ENCODE peak calls at places on chromosome 18, in seven cellular contexts. One of them, this sample, is unnamed.
A peak's percentile ranks its signal among the peaks of the same experiment; 100 is the strongest.

GRCh38 chr18:59085797-59086196 is 53.9 kb upstream of the SEC11C start:
- DNase-seq in body of pancreas: no peak
- DNase-seq in HCT116: no peak
- DNase-seq in Peyer's patch: no peak
- DNase-seq in spleen: no peak
- DNase-seq in adrenal gland: no peak
- DNase-seq in A549: no peak
- DNase-seq in this sample: no peak

GRCh38 chr18:26322892-26323653 is 96.8 kb downstream of the TAF4B start:
- DNase-seq in body of pancreas: no peak
- DNase-seq in HCT116: no peak
- DNase-seq in Peyer's patch: no peak
- DNase-seq in spleen: no peak
- DNase-seq in adrenal gland: no peak
- DNase-seq in A549: no peak
- DNase-seq in this sample: no peak

GRCh38 chr18:11960743-11961380 is 20.4 kb upstream of the IMPA2 start:
- DNase-seq in body of pancreas: no peak
- DNase-seq in HCT116: no peak
- DNase-seq in Peyer's patch: no peak
- DNase-seq in spleen: no peak
- DNase-seq in adrenal gland: no peak
- DNase-seq in A549: no peak
- DNase-seq in this sample: no peak

GRCh38 chr18:63022429-63023022 is 297.0 kb downstream of the BCL2 start:
- DNase-seq in body of pancreas: no peak
- DNase-seq in HCT116: no peak
- DNase-seq in Peyer's patch: no peak
- DNase-seq in spleen: no peak
- DNase-seq in adrenal gland: no peak
- DNase-seq in A549: no peak
- DNase-seq in this sample: no peak

GRCh38 chr18:48827321-48828200 is 123.2 kb downstream of the SMAD7 start:
- DNase-seq in body of pancreas: no peak
- DNase-seq in HCT116: no peak
- DNase-seq in Peyer's patch: no peak
- DNase-seq in spleen: peak; percentile 55
- DNase-seq in adrenal gland: peak; percentile 13
- DNase-seq in A549: no peak
- DNase-seq in this sample: peak; percentile 1

GRCh38 chr18:79554321-79554720 is 125.3 kb upstream of the CTDP1 start:
- DNase-seq in body of pancreas: no peak
- DNase-seq in HCT116: no peak
- DNase-seq in Peyer's patch: peak; percentile 25
- DNase-seq in spleen: no peak
- DNase-seq in adrenal gland: no peak
- DNase-seq in A549: no peak
- DNase-seq in this sample: no peak

GRCh38 chr18:48928787-48929186 is 22.0 kb downstream of the SMAD7 start:
- DNase-seq in body of pancreas: peak; percentile 75
- DNase-seq in HCT116: no peak
- DNase-seq in Peyer's patch: peak; percentile 73
- DNase-seq in spleen: peak; percentile 96
- DNase-seq in adrenal gland: peak; percentile 40
- DNase-seq in A549: no peak
- DNase-seq in this sample: no peak

GRCh38 chr18:78890388-78890787 is 89.2 kb upstream of the SALL3 start:
- DNase-seq in body of pancreas: no peak
- DNase-seq in HCT116: no peak
- DNase-seq in Peyer's patch: no peak
- DNase-seq in spleen: no peak
- DNase-seq in adrenal gland: no peak
- DNase-seq in A549: no peak
- DNase-seq in this sample: no peak

GRCh38 chr18:62539284-62540168 is 16.7 kb downstream of the ZCCHC2 start:
- DNase-seq in body of pancreas: no peak
- DNase-seq in HCT116: no peak
- DNase-seq in Peyer's patch: no peak
- DNase-seq in spleen: no peak
- DNase-seq in adrenal gland: no peak
- DNase-seq in A549: no peak
- DNase-seq in this sample: no peak

GRCh38 chr18:58484989-58485962 is 143.6 kb downstream of the ALPK2 start:
- DNase-seq in body of pancreas: no peak
- DNase-seq in HCT116: no peak
- DNase-seq in Peyer's patch: no peak
- DNase-seq in spleen: no peak
- DNase-seq in adrenal gland: no peak
- DNase-seq in A549: no peak
- DNase-seq in this sample: no peak

GRCh38 chr18:67285583-67285982 is 230.9 kb downstream of the DSEL start:
- DNase-seq in body of pancreas: no peak
- DNase-seq in HCT116: no peak
- DNase-seq in Peyer's patch: no peak
- DNase-seq in spleen: no peak
- DNase-seq in adrenal gland: no peak
- DNase-seq in A549: no peak
- DNase-seq in this sample: no peak

GRCh38 chr18:48637081-48637990 is 98.5 kb downstream of the CTIF start:
- DNase-seq in body of pancreas: no peak
- DNase-seq in HCT116: no peak
- DNase-seq in Peyer's patch: no peak
- DNase-seq in spleen: no peak
- DNase-seq in adrenal gland: no peak
- DNase-seq in A549: no peak
- DNase-seq in this sample: no peak

GRCh38 chr18:24086082-24086481 is 52.8 kb upstream of the CABYR start:
- DNase-seq in body of pancreas: no peak
- DNase-seq in HCT116: no peak
- DNase-seq in Peyer's patch: no peak
- DNase-seq in spleen: no peak
- DNase-seq in adrenal gland: no peak
- DNase-seq in A549: no peak
- DNase-seq in this sample: no peak

GRCh38 chr18:78716022-78716421 is 263.6 kb upstream of the SALL3 start:
- DNase-seq in body of pancreas: no peak
- DNase-seq in HCT116: no peak
- DNase-seq in Peyer's patch: no peak
- DNase-seq in spleen: peak; percentile 31
- DNase-seq in adrenal gland: no peak
- DNase-seq in A549: no peak
- DNase-seq in this sample: no peak

GRCh38 chr18:12015697-12016062 is 34.4 kb downstream of the IMPA2 start:
- DNase-seq in body of pancreas: peak; percentile 91
- DNase-seq in HCT116: no peak
- DNase-seq in Peyer's patch: peak; percentile 79
- DNase-seq in spleen: peak; percentile 63
- DNase-seq in adrenal gland: no peak
- DNase-seq in A549: no peak
- DNase-seq in this sample: peak; percentile 76

GRCh38 chr18:42052137-42052708 is 97.2 kb downstream of the PIK3C3 start:
- DNase-seq in body of pancreas: no peak
- DNase-seq in HCT116: no peak
- DNase-seq in Peyer's patch: no peak
- DNase-seq in spleen: no peak
- DNase-seq in adrenal gland: no peak
- DNase-seq in A549: no peak
- DNase-seq in this sample: no peak

GRCh38 chr18:57951110-57951796 is 92.8 kb upstream of the NEDD4L start:
- DNase-seq in body of pancreas: no peak
- DNase-seq in HCT116: no peak
- DNase-seq in Peyer's patch: no peak
- DNase-seq in spleen: no peak
- DNase-seq in adrenal gland: no peak
- DNase-seq in A549: no peak
- DNase-seq in this sample: no peak

GRCh38 chr18:59267511-59268126 is 5.6 kb downstream of the RAX start:
- DNase-seq in body of pancreas: no peak
- DNase-seq in HCT116: no peak
- DNase-seq in Peyer's patch: no peak
- DNase-seq in spleen: peak; percentile 41
- DNase-seq in adrenal gland: no peak
- DNase-seq in A549: peak; percentile 22
- DNase-seq in this sample: no peak

GRCh38 chr18:53422896-53423295 is 801.6 kb downstream of the MBD2 start:
- DNase-seq in body of pancreas: no peak
- DNase-seq in HCT116: no peak
- DNase-seq in Peyer's patch: no peak
- DNase-seq in spleen: no peak
- DNase-seq in adrenal gland: no peak
- DNase-seq in A549: no peak
- DNase-seq in this sample: no peak

GRCh38 chr18:45753251-45753650 is 29.3 kb downstream of the SLC14A1 start:
- DNase-seq in body of pancreas: no peak
- DNase-seq in HCT116: no peak
- DNase-seq in Peyer's patch: no peak
- DNase-seq in spleen: no peak
- DNase-seq in adrenal gland: no peak
- DNase-seq in A549: no peak
- DNase-seq in this sample: no peak

GRCh38 chr18:31606265-31606664 is 14.6 kb downstream of the TTR start:
- DNase-seq in body of pancreas: no peak
- DNase-seq in HCT116: no peak
- DNase-seq in Peyer's patch: no peak
- DNase-seq in spleen: no peak
- DNase-seq in adrenal gland: no peak
- DNase-seq in A549: no peak
- DNase-seq in this sample: no peak

GRCh38 chr18:3480827-3481226 is 30.9 kb downstream of the TGIF1 start:
- DNase-seq in body of pancreas: no peak
- DNase-seq in HCT116: no peak
- DNase-seq in Peyer's patch: no peak
- DNase-seq in spleen: no peak
- DNase-seq in adrenal gland: no peak
- DNase-seq in A549: no peak
- DNase-seq in this sample: no peak

GRCh38 chr18:42915240-42915791 is 200.2 kb downstream of the RIT2 start:
- DNase-seq in body of pancreas: no peak
- DNase-seq in HCT116: no peak
- DNase-seq in Peyer's patch: no peak
- DNase-seq in spleen: no peak
- DNase-seq in adrenal gland: no peak
- DNase-seq in A549: no peak
- DNase-seq in this sample: no peak

DNA sequence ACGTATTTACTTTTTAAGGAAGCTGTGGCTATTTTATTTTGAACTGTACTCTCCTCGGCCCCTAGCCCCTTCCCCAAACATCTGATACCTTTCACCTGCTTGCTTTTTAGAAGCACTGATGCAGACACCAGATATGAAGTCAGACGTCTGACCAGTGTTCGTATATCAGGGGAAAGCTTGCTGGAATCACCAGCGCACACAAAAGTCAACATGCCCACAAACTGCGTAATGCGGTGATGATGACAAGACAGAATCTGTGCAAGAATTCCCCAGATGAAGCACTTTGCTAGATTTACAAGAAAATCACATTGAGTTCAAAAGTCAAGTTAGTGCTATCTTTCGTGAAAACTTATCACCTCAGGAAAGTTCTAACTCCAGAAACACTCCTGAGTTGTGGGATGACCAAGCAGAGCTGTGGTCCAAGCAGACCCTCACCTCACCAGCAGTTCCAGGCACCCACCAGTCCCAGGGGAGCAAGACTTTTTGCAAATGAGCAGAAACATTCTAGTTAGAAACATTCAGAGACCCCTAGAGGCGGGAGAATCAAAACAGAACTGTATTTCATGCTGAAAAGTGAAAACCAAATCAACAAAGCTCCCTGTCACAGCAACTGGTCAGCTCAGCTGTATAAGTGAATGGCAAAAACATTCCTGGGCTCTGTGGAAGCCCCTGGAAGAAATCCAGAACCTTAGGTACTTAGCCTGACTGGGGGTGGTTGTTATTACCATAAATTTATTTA is 55.7 kb downstream of the INO80C start:
- DNase-seq in body of pancreas: no peak
- DNase-seq in HCT116: no peak
- DNase-seq in Peyer's patch: no peak
- DNase-seq in spleen: no peak
- DNase-seq in adrenal gland: no peak
- DNase-seq in A549: no peak
- DNase-seq in this sample: no peak
- TF ChIP-seq CTCF in body of pancreas: no peak
- TF ChIP-seq CTCF in HCT116: no peak
- TF ChIP-seq CTCF in Peyer's patch: no peak
- TF ChIP-seq CTCF in spleen: no peak
- TF ChIP-seq CTCF in adrenal gland: no peak
- TF ChIP-seq CTCF in A549: no peak
- TF ChIP-seq CTCF in this sample: no peak

GRCh38 chr18:74092922-74093321 is 54.7 kb downstream of the FBXO15 start:
- DNase-seq in body of pancreas: no peak
- DNase-seq in HCT116: no peak
- DNase-seq in Peyer's patch: no peak
- DNase-seq in spleen: no peak
- DNase-seq in adrenal gland: no peak
- DNase-seq in A549: no peak
- DNase-seq in this sample: no peak
- H3K4me1 ChIP-seq in body of pancreas: no peaks in the 10 kb centered on the region
- H3K4me1 ChIP-seq in HCT116: no peaks in the 10 kb centered on the region
- H3K4me1 ChIP-seq in Peyer's patch: no peaks in the 10 kb centered on the region
- H3K4me1 ChIP-seq in spleen: no peaks in the 10 kb centered on the region
- H3K4me1 ChIP-seq in adrenal gland: no peaks in the 10 kb centered on the region
- H3K4me1 ChIP-seq in A549: no peaks in the 10 kb centered on the region
- H3K4me1 ChIP-seq in this sample: no peaks in the 10 kb centered on the region

GRCh38 chr18:55501594-55502345 is 86.2 kb downstream of the TCF4 start:
- DNase-seq in body of pancreas: no peak
- DNase-seq in HCT116: no peak
- DNase-seq in Peyer's patch: no peak
- DNase-seq in spleen: no peak
- DNase-seq in adrenal gland: no peak
- DNase-seq in A549: no peak
- DNase-seq in this sample: no peak
- TF ChIP-seq POLR2A in body of pancreas: no peak
- TF ChIP-seq POLR2A in HCT116: no peak
- TF ChIP-seq POLR2A in Peyer's patch: no peak
- TF ChIP-seq POLR2A in spleen: no peak
- TF ChIP-seq POLR2A in adrenal gland: no peak
- TF ChIP-seq POLR2A in A549: no peak
- TF ChIP-seq POLR2A in this sample: no peak

GRCh38 chr18:9653390-9653789 is 39.0 kb upstream of the PPP4R1 start:
- DNase-seq in body of pancreas: peak; percentile 75
- DNase-seq in HCT116: no peak
- DNase-seq in Peyer's patch: no peak
- DNase-seq in spleen: no peak
- DNase-seq in adrenal gland: peak; percentile 37
- DNase-seq in A549: no peak
- DNase-seq in this sample: no peak

GRCh38 chr18:9661564-9661963 is 46.5 kb upstream of the RAB31 start:
- DNase-seq in body of pancreas: no peak
- DNase-seq in HCT116: no peak
- DNase-seq in Peyer's patch: no peak
- DNase-seq in spleen: no peak
- DNase-seq in adrenal gland: no peak
- DNase-seq in A549: peak; percentile 50
- DNase-seq in this sample: no peak

GRCh38 chr18:9659499-9660387 is 45.4 kb upstream of the PPP4R1 start:
- DNase-seq in body of pancreas: no peak
- DNase-seq in HCT116: no peak
- DNase-seq in Peyer's patch: no peak
- DNase-seq in spleen: no peak
- DNase-seq in adrenal gland: no peak
- DNase-seq in A549: no peak
- DNase-seq in this sample: no peak

GRCh38 chr18:9663377-9663776 is 44.7 kb upstream of the RAB31 start:
- DNase-seq in body of pancreas: no peak
- DNase-seq in HCT116: no peak
- DNase-seq in Peyer's patch: no peak
- DNase-seq in spleen: no peak
- DNase-seq in adrenal gland: no peak
- DNase-seq in A549: no peak
- DNase-seq in this sample: no peak

GRCh38 chr18:9658111-9658641 is 43.8 kb upstream of the PPP4R1 start:
- DNase-seq in body of pancreas: no peak
- DNase-seq in HCT116: peak; percentile 60
- DNase-seq in Peyer's patch: no peak
- DNase-seq in spleen: no peak
- DNase-seq in adrenal gland: no peak
- DNase-seq in A549: no peak
- DNase-seq in this sample: no peak
- TF ChIP-seq CTCF in body of pancreas: no peak
- TF ChIP-seq CTCF in HCT116: no peak
- TF ChIP-seq CTCF in Peyer's patch: no peak
- TF ChIP-seq CTCF in spleen: no peak
- TF ChIP-seq CTCF in adrenal gland: no peak
- TF ChIP-seq CTCF in A549: no peak
- TF ChIP-seq CTCF in this sample: no peak